ENCODE peak calls at places on chromosomes 4 and X, in five cellular contexts. A, C, P, B and D are unnamed samples.

GRCh38 chrX:73987166-73987565 is 316.8 kb upstream of the ZCCHC13 start:
- DNase-seq in C (peak; percentile 3), B (no peak), P (no peak), A (no peak), D (no peak)

GRCh38 chr4:101678180-101678579 is 112.3 kb upstream of the BANK1 start:
- DNase-seq in C (no peak), A (no peak), P (peak; percentile 5), B (no peak), D (no peak)

GRCh38 chr4:56433280-56433679 is 2.1 kb downstream of the PPAT start:
- DNase-seq in A (no peak), B (no peak), C (no peak), P (no peak), D (no peak)

GRCh38 chr4:65624651-65625050 is 45.6 kb downstream of the EPHA5 start:
- DNase-seq in P (no peak), C (no peak), B (no peak), A (no peak), D (no peak)

GRCh38 chr4:53185853-53186590 is 179.8 kb downstream of the SCFD2 start:
- DNase-seq in P (peak; percentile 81), C (no peak), B (no peak), A (no peak), D (no peak)

GRCh38 chr4:7266525-7267292 is 74.4 kb downstream of the SORCS2 start:
- DNase-seq in B (no peak), A (no peak), C (no peak), P (peak; percentile 91), D (no peak)

GRCh38 chr4:149709640-149710039 is 106.0 kb downstream of the IQCM start:
- DNase-seq in B (no peak), A (no peak), P (peak; percentile 11), C (no peak), D (no peak)

GRCh38 chr4:103498161-103499070 is 221.4 kb downstream of the TACR3 start:
- DNase-seq in B (no peak), P (peak; percentile 76), A (no peak), C (peak; percentile 73), D (no peak)

GRCh38 chr4:16226816-16227461 is 668 bp upstream of the TAPT1 start:
- DNase-seq in B (peak; percentile 35), A (peak; percentile 70), P (peak; percentile 23), C (peak; percentile 61), D (peak; percentile 42)

GRCh38 chr4:38157592-38157991 is 197.4 kb downstream of the PTTG2 start:
- DNase-seq in C (no peak), P (no peak), B (no peak), A (no peak), D (no peak)

GRCh38 chr4:39713691-39714090 is 15.8 kb downstream of the UBE2K start:
- DNase-seq in P (peak; percentile 73), A (no peak), C (peak; percentile 61), B (no peak), D (no peak)

GRCh38 chr4:99762728-99763127 is 53.9 kb upstream of the DAPP1 start:
- DNase-seq in B (no peak), C (no peak), A (no peak), P (no peak), D (no peak)

GRCh38 chrX:120823554-120823953 is 52.1 kb downstream of the CT47B1 start:
- DNase-seq in C (no peak), A (no peak), B (no peak), P (no peak), D (no peak)

GRCh38 chr4:123127218-123127617 is 204.8 kb upstream of the NUDT6 start:
- DNase-seq in B (no peak), P (peak; percentile 32), A (no peak), C (no peak), D (no peak)

GRCh38 chrX:130024127-130024526 is 41.7 kb downstream of the BCORL1 start:
- DNase-seq in P (peak; percentile 64), A (no peak), B (no peak), C (peak; percentile 86), D (peak; percentile 30)

GRCh38 chr4:105594094-105595010 is 41.9 kb downstream of the ARHGEF38 start:
- DNase-seq in A (no peak), C (peak; percentile 74), B (no peak), P (no peak), D (no peak)

GRCh38 chrX:39504227-39504626 is 593.5 kb downstream of the BCOR start:
- DNase-seq in A (no peak), P (no peak), B (no peak), C (no peak), D (no peak)

GRCh38 chr4:74640111-74640903 is 154.0 kb downstream of the BTC start:
- DNase-seq in A (no peak), B (no peak), P (peak; percentile 25), C (no peak), D (no peak)

GRCh38 chr4:23877758-23878229 is 12.1 kb downstream of the PPARGC1A start:
- DNase-seq in A (no peak), P (no peak), C (no peak), B (no peak), D (no peak)

GRCh38 chr4:75698963-75699228 is 25.5 kb upstream of the USO1 start:
- DNase-seq in A (no peak), B (no peak), P (no peak), C (peak; percentile 20), D (no peak)

GRCh38 chr4:169582203-169582602 is 30.2 kb downstream of the NEK1 start:
- DNase-seq in A (no peak), P (no peak), C (peak; percentile 63), B (no peak), D (no peak)

GRCh38 chr4:112348488-112349158 is 51.5 kb downstream of the ALPK1 start:
- DNase-seq in C (no peak), B (peak; percentile 76), P (peak; percentile 86), A (no peak), D (no peak)

GRCh38 chrX:110082156-110082555 is 79.2 kb downstream of the TMEM164 start:
- DNase-seq in C (no peak), P (peak; percentile 77), A (no peak), B (no peak), D (no peak)

GRCh38 chr4:140186651-140187315 is 32.8 kb upstream of the MAML3 start:
- DNase-seq in A (no peak), P (peak; percentile 44), B (no peak), C (no peak), D (peak; percentile 36)

GRCh38 chrX:87582453-87582852 is 64.9 kb downstream of the KLHL4 start:
- DNase-seq in P (no peak), B (no peak), C (no peak), A (no peak), D (no peak)

GRCh38 chr4:173990126-173990878 is 293.2 kb downstream of the FBXO8 start:
- DNase-seq in C (peak; percentile 21), B (no peak), P (peak; percentile 49), A (no peak), D (no peak)

GRCh38 chr4:150769235-150769634 is 187.3 kb downstream of the MAB21L2 start:
- DNase-seq in A (no peak), P (peak; percentile 77), C (peak; percentile 14), B (no peak), D (no peak)

GRCh38 chr4:36041340-36041739 is 203.0 kb downstream of the ARAP2 start:
- DNase-seq in C (no peak), A (no peak), B (no peak), P (no peak), D (no peak)

GRCh38 chr4:38788327-38788726 is 5.5 kb upstream of the TLR10 start:
- DNase-seq in B (no peak), P (no peak), A (no peak), C (no peak), D (no peak)

GRCh38 chr4:107931775-107932321 is 499 bp downstream of the CYP2U1 start:
- DNase-seq in P (no peak), B (peak; percentile 28), C (peak; percentile 39), A (no peak), D (no peak)

GRCh38 chr4:33715996-33716395 is 2528.3 kb downstream of the ARAP2 start:
- DNase-seq in P (peak; percentile 92), C (no peak), A (no peak), B (no peak), D (no peak)
- TF ChIP-seq CTCF in P (no peak), C (no peak), A (no peak), B (no peak), D (no peak)

GRCh38 chr4:80219301-80220025 is 22.2 kb downstream of the PRDM8 start:
- DNase-seq in C (no peak), B (no peak), P (no peak), A (no peak), D (no peak)

GRCh38 chr4:80220711-80221110 is 23.4 kb downstream of the PRDM8 start:
- DNase-seq in B (no peak), C (no peak), A (no peak), P (no peak), D (no peak)

GRCh38 chr4:80216100-80216761 is 18.9 kb downstream of the PRDM8 start:
- DNase-seq in P (no peak), A (no peak), B (no peak), C (no peak), D (no peak)

GRCh38 chr4:80225628-80226027 is 28.3 kb downstream of the PRDM8 start:
- DNase-seq in C (no peak), B (no peak), A (no peak), P (peak; percentile 64), D (no peak)

GRCh38 chr4:80221161-80221560 is 23.9 kb downstream of the PRDM8 start:
- DNase-seq in B (no peak), C (no peak), A (no peak), P (peak; percentile 61), D (no peak)
- TF ChIP-seq CTCF in B (peak; percentile 26), C (no peak), A (peak; percentile 25), P (peak; percentile 64), D (no peak)

DNA sequence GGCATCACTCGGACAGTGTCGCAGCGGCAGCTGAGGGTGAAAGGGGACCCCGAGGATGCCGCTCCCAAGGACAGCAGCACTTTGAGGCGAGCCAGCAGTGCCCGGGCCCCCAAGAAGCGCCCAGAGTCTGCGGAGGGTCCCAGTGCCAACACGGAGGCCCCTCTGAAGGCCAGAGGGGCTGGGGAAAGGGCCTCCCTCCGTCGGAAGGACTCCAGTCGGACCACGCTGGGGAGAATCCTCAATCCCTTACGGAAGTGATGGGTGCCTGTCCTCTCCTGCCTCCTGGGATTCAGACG is 40.3 kb downstream of the FHDC1 start:
- DNase-seq in B (no peak), A (no peak), C (no peak), P (no peak), D (no peak)
- TF ChIP-seq CTCF in B (no peak), A (no peak), C (no peak), P (no peak), D (no peak)

GRCh38 chrX:69158166-69159040 is 6.8 kb downstream of the PJA1 start:
- DNase-seq in P (peak; percentile 35), B (no peak), A (peak; percentile 46), C (peak; percentile 61), D (no peak)
- TF ChIP-seq CTCF in P (peak; percentile 59), B (peak; percentile 31), A (no peak), C (peak; percentile 56), D (no peak)

GRCh38 chrX:15356444-15356843 is 21.1 kb upstream of the PIGA start:
- DNase-seq in A (no peak), P (peak; percentile 53), B (no peak), C (no peak), D (no peak)

GRCh38 chrX:15358533-15358932 is 23.2 kb upstream of the PIGA start:
- DNase-seq in C (peak; percentile 1), B (no peak), A (no peak), P (no peak), D (no peak)

GRCh38 chrX:15359701-15360100 is 24.4 kb upstream of the PIGA start:
- DNase-seq in B (no peak), P (no peak), A (no peak), C (no peak), D (no peak)
- TF ChIP-seq CTCF in B (no peak), P (no peak), A (no peak), C (no peak), D (no peak)